ENCODE peak calls at places on chromosomes 6 and 20, in four cellular contexts. G is mucosa of descending colon; M is breast epithelium; E is CD8-positive, alpha-beta T cell. O is an unnamed sample. For H3K4me1, the result is how much of the 10 kb centered on the place peaks cover.

GRCh38 chr20:40993794-40994540 is 34.7 kb upstream of the TOP1 start:
- DNase-seq in M (no peak), G (no peak), E (no peak), O (no peak)

GRCh38 chr20:39112196-39112743 is 150.1 kb downstream of the DHX35 start:
- DNase-seq in M (no peak), E (no peak), G (no peak), O (peak)

GRCh38 chr6:71205336-71205956 is 83.2 kb upstream of the OGFRL1 start:
- DNase-seq in E (no peak), M (no peak), G (no peak), O (no peak)

GRCh38 chr6:71238351-71238750 is 50.3 kb upstream of the OGFRL1 start:
- DNase-seq in M (no peak), E (no peak), G (no peak), O (no peak)

GRCh38 chr6:84150680-84151079 is 76.8 kb downstream of the CEP162 start:
- DNase-seq in M (no peak), G (no peak), E (no peak), O (no peak)

GRCh38 chr6:142112451-142113061 is 20.2 kb upstream of the GJE1 start:
- DNase-seq in E (peak), M (peak), G (no peak), O (peak)

GRCh38 chr20:60219984-60220540 is 261.8 kb downstream of the CDH26 start:
- DNase-seq in G (no peak), E (no peak), M (no peak), O (no peak)

GRCh38 chr20:48879609-48880008 is 41.9 kb upstream of the ARFGEF2 start:
- DNase-seq in E (no peak), M (no peak), G (no peak), O (no peak)

GRCh38 chr20:584375-585301 is 25.5 kb downstream of the TCF15 start:
- DNase-seq in E (no peak), G (no peak), M (no peak), O (no peak)

GRCh38 chr6:134948142-134948541 is 1.8 kb downstream of the ALDH8A1 start:
- DNase-seq in E (no peak), G (no peak), M (no peak), O (no peak)

GRCh38 chr6:144931172-144932035 is 646.3 kb downstream of the UTRN start:
- DNase-seq in M (peak), G (no peak), E (no peak), O (peak)

GRCh38 chr6:6987749-6988148 is 120.0 kb upstream of the RREB1 start:
- DNase-seq in G (no peak), M (no peak), E (no peak), O (no peak)

GRCh38 chr6:41577865-41578713 is 31.9 kb downstream of the FOXP4 start:
- DNase-seq in E (no peak), M (peak), G (no peak), O (peak)

GRCh38 chr6:31586013-31586412 is at the start of gene LST1:
- DNase-seq in M (no peak), E (no peak), G (no peak), O (no peak)

GRCh38 chr6:107690864-107691661 is 133.1 kb downstream of the SCML4 start:
- DNase-seq in G (no peak), E (no peak), M (no peak), O (no peak)

GRCh38 chr20:4814696-4815252 is 93.1 kb downstream of the PRND start:
- DNase-seq in G (peak), M (no peak), E (peak), O (no peak)

GRCh38 chr6:43268348-43268685 is 25.0 kb downstream of the TTBK1 start:
- DNase-seq in E (no peak), M (peak), G (no peak), O (no peak)
- H3K4me3 ChIP-seq in E (no peak), M (no peak), G (no peak), O (no peak)

DNA sequence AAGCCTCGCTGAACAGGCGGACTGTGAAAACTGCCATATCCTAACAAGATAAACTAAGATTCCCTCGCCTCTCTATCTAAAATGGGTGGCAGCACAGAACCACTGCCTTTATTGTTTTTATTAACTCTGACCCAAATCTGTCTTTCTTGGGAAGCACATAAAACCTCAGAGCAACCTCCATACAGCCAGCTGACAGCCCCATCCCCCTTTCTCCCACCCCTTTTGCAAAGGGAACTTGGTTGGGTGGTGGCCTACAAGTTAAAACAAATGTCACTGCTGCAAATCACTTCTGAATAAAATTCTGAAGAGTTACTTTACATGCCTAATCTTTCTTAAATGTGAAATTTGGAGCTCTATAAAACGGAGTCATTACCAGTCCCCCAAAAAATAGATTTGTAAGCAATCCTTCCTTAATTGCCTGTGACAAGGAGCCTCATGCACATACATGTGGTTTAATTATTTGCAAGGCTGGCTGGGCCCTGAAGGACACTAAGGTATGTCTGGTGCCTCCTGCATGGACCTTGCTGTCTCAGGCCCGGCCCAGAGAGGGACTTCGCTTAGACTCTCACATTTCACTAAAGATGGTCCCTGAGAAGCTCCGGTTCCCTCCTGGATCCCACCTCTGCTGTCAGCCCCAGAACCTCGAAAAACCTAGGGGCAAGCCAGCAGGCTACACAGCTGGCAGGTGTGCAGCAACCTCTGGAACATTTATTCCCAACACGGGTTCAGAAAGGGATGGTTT is 21.7 kb downstream of the PXDC1 start:
- DNase-seq in M (no peak), E (no peak), G (no peak), O (no peak)
- H3K4me1 ChIP-seq in M (under half), E (under half), G (under half), O (under half)

DNA sequence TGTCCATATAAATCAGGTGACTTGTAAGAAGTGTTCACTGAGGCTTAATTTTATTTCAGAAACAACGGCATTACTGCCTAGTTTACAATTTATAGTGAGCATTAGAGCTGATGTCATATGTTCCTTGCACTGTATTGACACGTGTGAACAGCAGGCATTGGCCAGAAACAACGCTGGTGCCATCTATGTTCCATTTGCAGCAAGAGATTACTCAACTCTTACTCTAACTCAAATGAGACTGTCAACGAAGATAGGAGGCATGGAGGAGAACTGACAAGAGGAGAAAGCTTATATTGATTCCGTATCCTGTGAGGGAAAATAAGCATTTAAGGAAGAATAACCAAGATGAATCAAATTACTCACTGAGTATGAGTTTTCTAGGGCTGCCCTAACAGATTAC is 48.4 kb downstream of the MTFR2 start:
- DNase-seq in E (no peak), M (no peak), G (no peak), O (no peak)
- TF ChIP-seq CTCF in E (no peak), M (no peak), G (no peak), O (no peak)

GRCh38 chr6:90187437-90188049 is 109.1 kb downstream of the BACH2 start:
- DNase-seq in M (no peak), E (no peak), G (no peak), O (no peak)
- H3K4me3 ChIP-seq in M (no peak), E (peak), G (no peak), O (no peak)

O was measured in pancreas.